ENCODE peak calls at places on chromosomes 12 and 14, in five cellular contexts. One of them, this sample, is unnamed. For H3K36me3 and H3K9me3, the result is how much of the 10 kb centered on the place peaks cover.

GRCh38 chr14:51395361-51395849 is 155.4 kb downstream of the TMX1 start:
- DNase-seq in H1: peak
- DNase-seq in IMR-90: peak
- DNase-seq in trophoblast cell: no peak
- DNase-seq in neuronal stem cell: no peak
- DNase-seq in this sample: peak

GRCh38 chr12:125377093-125377492 is 311.9 kb downstream of the AACS start:
- DNase-seq in trophoblast cell: no peak
- DNase-seq in IMR-90: no peak
- DNase-seq in H1: no peak
- DNase-seq in neuronal stem cell: no peak
- DNase-seq in this sample: no peak

GRCh38 chr12:82635263-82635662 is 51.4 kb upstream of the TMTC2 start:
- DNase-seq in IMR-90: no peak
- DNase-seq in H1: no peak
- DNase-seq in neuronal stem cell: no peak
- DNase-seq in trophoblast cell: no peak
- DNase-seq in this sample: no peak

GRCh38 chr12:76976777-76977465 is 88.4 kb downstream of the E2F7 start:
- DNase-seq in IMR-90: no peak
- DNase-seq in neuronal stem cell: no peak
- DNase-seq in trophoblast cell: no peak
- DNase-seq in H1: no peak
- DNase-seq in this sample: no peak

GRCh38 chr12:120830052-120830940 is 73.9 kb downstream of the SPPL3 start:
- DNase-seq in trophoblast cell: no peak
- DNase-seq in neuronal stem cell: no peak
- DNase-seq in H1: no peak
- DNase-seq in IMR-90: peak
- DNase-seq in this sample: peak

GRCh38 chr12:113142173-113142885 is 6.8 kb upstream of the RASAL1 start:
- DNase-seq in neuronal stem cell: no peak
- DNase-seq in H1: no peak
- DNase-seq in trophoblast cell: no peak
- DNase-seq in IMR-90: no peak
- DNase-seq in this sample: no peak

GRCh38 chr12:24838531-24838950 is 110.4 kb downstream of the BCAT1 start:
- DNase-seq in trophoblast cell: peak
- DNase-seq in IMR-90: peak
- DNase-seq in neuronal stem cell: no peak
- DNase-seq in H1: no peak
- DNase-seq in this sample: peak

GRCh38 chr14:104230119-104230885 is 91.9 kb downstream of the KIF26A start:
- DNase-seq in neuronal stem cell: no peak
- DNase-seq in IMR-90: no peak
- DNase-seq in trophoblast cell: no peak
- DNase-seq in H1: no peak
- DNase-seq in this sample: no peak

GRCh38 chr14:100823488-100823887 is 2.4 kb upstream of the MEG3 start:
- DNase-seq in H1: no peak
- DNase-seq in trophoblast cell: no peak
- DNase-seq in IMR-90: no peak
- DNase-seq in neuronal stem cell: no peak
- DNase-seq in this sample: no peak

GRCh38 chr12:39571351-39571750 is 48.3 kb downstream of the ABCD2 start:
- DNase-seq in neuronal stem cell: no peak
- DNase-seq in IMR-90: no peak
- DNase-seq in trophoblast cell: no peak
- DNase-seq in H1: no peak
- DNase-seq in this sample: no peak

GRCh38 chr12:68106160-68106559 is 53.4 kb downstream of the IFNG start:
- DNase-seq in H1: no peak
- DNase-seq in trophoblast cell: no peak
- DNase-seq in neuronal stem cell: no peak
- DNase-seq in IMR-90: no peak
- DNase-seq in this sample: peak

GRCh38 chr12:6302621-6303020 is 7.9 kb upstream of the PLEKHG6 start:
- DNase-seq in IMR-90: peak
- DNase-seq in H1: no peak
- DNase-seq in trophoblast cell: no peak
- DNase-seq in neuronal stem cell: no peak
- DNase-seq in this sample: no peak

GRCh38 chr12:88953029-88953586 is 372.8 kb upstream of the KITLG start:
- DNase-seq in neuronal stem cell: no peak
- DNase-seq in trophoblast cell: no peak
- DNase-seq in H1: no peak
- DNase-seq in IMR-90: no peak
- DNase-seq in this sample: no peak

GRCh38 chr14:72495668-72496067 is 398.2 kb downstream of the DPF3 start:
- DNase-seq in neuronal stem cell: no peak
- DNase-seq in H1: no peak
- DNase-seq in trophoblast cell: no peak
- DNase-seq in IMR-90: peak
- DNase-seq in this sample: peak

GRCh38 chr12:25200703-25201102 is 5.7 kb downstream of the ETFRF1 start:
- DNase-seq in H1: no peak
- DNase-seq in IMR-90: peak
- DNase-seq in neuronal stem cell: no peak
- DNase-seq in trophoblast cell: no peak
- DNase-seq in this sample: peak

GRCh38 chr12:101108130-101108529 is 101.9 kb downstream of the SLC5A8 start:
- DNase-seq in trophoblast cell: no peak
- DNase-seq in IMR-90: no peak
- DNase-seq in H1: no peak
- DNase-seq in neuronal stem cell: no peak
- DNase-seq in this sample: no peak

GRCh38 chr14:69694730-69695663 is 71.9 kb upstream of the SRSF5 start:
- DNase-seq in H1: no peak
- DNase-seq in trophoblast cell: no peak
- DNase-seq in neuronal stem cell: no peak
- DNase-seq in IMR-90: peak
- DNase-seq in this sample: no peak

GRCh38 chr12:93829073-93829472 is 151.9 kb downstream of the CRADD start:
- DNase-seq in IMR-90: no peak
- DNase-seq in trophoblast cell: no peak
- DNase-seq in H1: no peak
- DNase-seq in neuronal stem cell: no peak
- DNase-seq in this sample: no peak

GRCh38 chr12:49687941-49688340 is 19.3 kb downstream of the FMNL3 start:
- DNase-seq in neuronal stem cell: no peak
- DNase-seq in IMR-90: no peak
- DNase-seq in trophoblast cell: no peak
- DNase-seq in H1: no peak
- DNase-seq in this sample: no peak

GRCh38 chr14:22846811-22847307 is 10.5 kb downstream of the MMP14 start:
- DNase-seq in neuronal stem cell: no peak
- DNase-seq in trophoblast cell: no peak
- DNase-seq in H1: no peak
- DNase-seq in IMR-90: no peak
- DNase-seq in this sample: no peak

GRCh38 chr14:54796961-54797360 is 105.7 kb downstream of the GCH1 start:
- DNase-seq in H1: no peak
- DNase-seq in trophoblast cell: no peak
- DNase-seq in IMR-90: peak
- DNase-seq in neuronal stem cell: no peak
- DNase-seq in this sample: peak

GRCh38 chr14:50668008-50668851 is at the start of gene SAV1:
- DNase-seq in H1: peak
- DNase-seq in IMR-90: peak
- DNase-seq in neuronal stem cell: peak
- DNase-seq in trophoblast cell: peak
- DNase-seq in this sample: peak

GRCh38 chr12:98149270-98149669 is 366.1 kb upstream of the TMPO start:
- DNase-seq in IMR-90: no peak
- DNase-seq in neuronal stem cell: no peak
- DNase-seq in H1: no peak
- DNase-seq in trophoblast cell: no peak
- DNase-seq in this sample: no peak

GRCh38 chr14:105075364-105076295 is 10.4 kb upstream of the GPR132 start:
- DNase-seq in IMR-90: peak
- DNase-seq in H1: no peak
- DNase-seq in trophoblast cell: no peak
- DNase-seq in neuronal stem cell: no peak
- DNase-seq in this sample: peak

GRCh38 chr12:92144631-92145480 is 790 bp downstream of the BTG1 start:
- DNase-seq in neuronal stem cell: peak
- DNase-seq in trophoblast cell: peak
- DNase-seq in IMR-90: peak
- DNase-seq in H1: peak
- DNase-seq in this sample: peak

GRCh38 chr14:94025720-94026119 is 420 bp upstream of the OTUB2 start:
- DNase-seq in H1: no peak
- DNase-seq in IMR-90: no peak
- DNase-seq in trophoblast cell: no peak
- DNase-seq in neuronal stem cell: no peak
- DNase-seq in this sample: no peak

GRCh38 chr12:87995581-87996178 is 33.5 kb downstream of the C12orf50 start:
- DNase-seq in H1: peak
- DNase-seq in IMR-90: peak
- DNase-seq in neuronal stem cell: peak
- DNase-seq in trophoblast cell: peak
- DNase-seq in this sample: peak

GRCh38 chr12:130868412-130868811 is 3.5 kb upstream of the RAN start:
- DNase-seq in trophoblast cell: no peak
- DNase-seq in IMR-90: no peak
- DNase-seq in H1: no peak
- DNase-seq in neuronal stem cell: no peak
- DNase-seq in this sample: no peak

GRCh38 chr12:72236071-72236705 is 36.0 kb upstream of the TRHDE start:
- DNase-seq in neuronal stem cell: no peak
- DNase-seq in IMR-90: peak
- DNase-seq in H1: no peak
- DNase-seq in trophoblast cell: no peak
- DNase-seq in this sample: no peak

GRCh38 chr12:51085757-51086156 is 2.4 kb upstream of the CSRNP2 start:
- DNase-seq in H1: no peak
- DNase-seq in neuronal stem cell: no peak
- DNase-seq in trophoblast cell: no peak
- DNase-seq in IMR-90: no peak
- DNase-seq in this sample: no peak
- H3K36me3 ChIP-seq in H1: under half
- H3K36me3 ChIP-seq in neuronal stem cell: under half
- H3K36me3 ChIP-seq in trophoblast cell: under half
- H3K36me3 ChIP-seq in IMR-90: under half
- H3K36me3 ChIP-seq in this sample: under half

GRCh38 chr14:82230748-82231147 is 697.1 kb upstream of the SEL1L start:
- DNase-seq in H1: no peak
- DNase-seq in trophoblast cell: no peak
- DNase-seq in IMR-90: no peak
- DNase-seq in neuronal stem cell: no peak
- DNase-seq in this sample: no peak
- H3K9me3 ChIP-seq in H1: under half
- H3K9me3 ChIP-seq in trophoblast cell: under half
- H3K9me3 ChIP-seq in IMR-90: under half
- H3K9me3 ChIP-seq in neuronal stem cell: under half
- H3K9me3 ChIP-seq in this sample: under half

GRCh38 chr12:108731866-108732461 is 646 bp upstream of the CORO1C start:
- DNase-seq in neuronal stem cell: peak
- DNase-seq in IMR-90: peak
- DNase-seq in H1: peak
- DNase-seq in trophoblast cell: peak
- DNase-seq in this sample: peak

GRCh38 chr12:108731105-108731865 is at the start of gene CORO1C:
- DNase-seq in IMR-90: peak
- DNase-seq in H1: peak
- DNase-seq in trophoblast cell: peak
- DNase-seq in neuronal stem cell: peak
- DNase-seq in this sample: peak

GRCh38 chr12:108734200-108734906 is 3.0 kb upstream of the CORO1C start:
- DNase-seq in IMR-90: peak
- DNase-seq in H1: no peak
- DNase-seq in trophoblast cell: peak
- DNase-seq in neuronal stem cell: no peak
- DNase-seq in this sample: peak

GRCh38 chr12:108733132-108733531 is 1.8 kb upstream of the CORO1C start:
- DNase-seq in neuronal stem cell: no peak
- DNase-seq in H1: no peak
- DNase-seq in IMR-90: no peak
- DNase-seq in trophoblast cell: peak
- DNase-seq in this sample: no peak

DNA sequence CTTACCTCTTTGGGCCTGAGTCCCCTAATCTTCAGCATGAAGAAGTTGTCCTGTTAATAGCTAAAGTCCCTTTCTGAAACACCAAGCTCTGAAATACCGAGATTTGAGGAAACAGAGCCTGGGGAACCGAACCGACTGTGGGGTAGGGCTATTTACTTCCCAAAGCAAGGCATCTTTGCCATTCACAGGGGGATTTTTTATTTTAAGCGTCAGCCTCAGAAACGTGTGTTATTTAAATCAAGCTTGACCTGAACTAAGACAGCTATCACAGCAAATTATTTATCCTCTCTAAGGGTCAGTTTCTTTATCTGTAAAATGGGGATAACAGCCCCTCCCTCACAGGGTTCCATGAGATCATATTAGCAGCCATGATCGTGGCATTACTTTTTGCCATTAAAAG is 1.2 kb upstream of the CORO1C start:
- DNase-seq in neuronal stem cell: no peak
- DNase-seq in IMR-90: no peak
- DNase-seq in trophoblast cell: no peak
- DNase-seq in H1: no peak
- DNase-seq in this sample: no peak
- H2BK5ac ChIP-seq in neuronal stem cell: no peak
- H2BK5ac ChIP-seq in IMR-90: peak
- H2BK5ac ChIP-seq in trophoblast cell: peak
- H2BK5ac ChIP-seq in H1: peak
- H2BK5ac ChIP-seq in this sample: peak

GRCh38 chr12:108519558-108519957 is 4.5 kb downstream of the FICD start:
- DNase-seq in IMR-90: no peak
- DNase-seq in trophoblast cell: no peak
- DNase-seq in H1: no peak
- DNase-seq in neuronal stem cell: no peak
- DNase-seq in this sample: no peak

GRCh38 chr12:108526482-108527234 is 11.6 kb downstream of the FICD start:
- DNase-seq in trophoblast cell: no peak
- DNase-seq in neuronal stem cell: peak
- DNase-seq in H1: no peak
- DNase-seq in IMR-90: peak
- DNase-seq in this sample: peak

GRCh38 chr12:108518716-108519496 is 3.8 kb downstream of the FICD start:
- DNase-seq in H1: no peak
- DNase-seq in trophoblast cell: no peak
- DNase-seq in IMR-90: no peak
- DNase-seq in neuronal stem cell: no peak
- DNase-seq in this sample: no peak

GRCh38 chr12:108525681-108526080 is 10.6 kb downstream of the FICD start:
- DNase-seq in H1: no peak
- DNase-seq in IMR-90: peak
- DNase-seq in neuronal stem cell: no peak
- DNase-seq in trophoblast cell: no peak
- DNase-seq in this sample: peak

DNA sequence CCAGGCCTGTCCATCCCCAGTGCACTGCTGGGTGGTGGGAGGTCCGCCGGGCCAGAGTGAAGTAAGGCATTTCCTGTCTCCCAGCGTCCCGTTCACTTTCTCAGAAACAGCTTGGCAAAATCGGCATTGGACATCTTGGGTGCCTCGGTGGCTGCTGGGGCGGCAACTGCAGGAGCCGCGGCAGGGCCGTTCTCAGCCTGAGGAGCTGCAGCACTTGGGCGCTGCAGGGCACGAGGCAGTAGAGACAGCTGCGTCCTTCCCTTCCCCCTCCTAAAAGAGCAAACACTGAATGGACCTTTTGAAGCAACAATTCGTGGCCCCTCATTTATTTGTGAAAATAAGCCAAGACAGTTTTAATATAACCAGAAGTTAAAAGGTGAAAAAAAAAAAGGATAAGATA is 8.3 kb downstream of the FICD start:
- DNase-seq in neuronal stem cell: no peak
- DNase-seq in H1: no peak
- DNase-seq in IMR-90: no peak
- DNase-seq in trophoblast cell: no peak
- DNase-seq in this sample: no peak
- H3K36me3 ChIP-seq in neuronal stem cell: half or more
- H3K36me3 ChIP-seq in H1: half or more
- H3K36me3 ChIP-seq in IMR-90: half or more
- H3K36me3 ChIP-seq in trophoblast cell: half or more
- H3K36me3 ChIP-seq in this sample: half or more

This sample was measured in mesenchymal stem cell.